ENCODE peak calls at places on chromosomes 2 and 18, in seven cellular contexts. One of them, this sample, is unnamed.

GRCh38 chr2:72291059-72291458 is 143.4 kb upstream of the CYP26B1 start:
- DNase-seq in K562: no peak
- DNase-seq in HCT116: no peak
- DNase-seq in GM12878: no peak
- DNase-seq in HepG2: no peak
- DNase-seq in H1: no peak
- DNase-seq in SK-N-SH: no peak
- DNase-seq in this sample: no peak

GRCh38 chr2:17879913-17880274 is 1.4 kb downstream of the KCNS3 start:
- DNase-seq in K562: no peak
- DNase-seq in HCT116: no peak
- DNase-seq in GM12878: no peak
- DNase-seq in HepG2: peak; percentile 13
- DNase-seq in H1: no peak
- DNase-seq in SK-N-SH: no peak
- DNase-seq in this sample: peak; percentile 42

GRCh38 chr18:31652355-31652754 is 32.0 kb downstream of the B4GALT6 start:
- DNase-seq in K562: no peak
- DNase-seq in HCT116: no peak
- DNase-seq in GM12878: no peak
- DNase-seq in HepG2: no peak
- DNase-seq in H1: no peak
- DNase-seq in SK-N-SH: no peak
- DNase-seq in this sample: no peak

GRCh38 chr18:9943311-9943710 is 29.5 kb downstream of the VAPA start:
- DNase-seq in K562: no peak
- DNase-seq in HCT116: no peak
- DNase-seq in GM12878: no peak
- DNase-seq in HepG2: no peak
- DNase-seq in H1: no peak
- DNase-seq in SK-N-SH: no peak
- DNase-seq in this sample: no peak

GRCh38 chr18:64165906-64166305 is 17.0 kb upstream of the LINC00305 start:
- DNase-seq in K562: no peak
- DNase-seq in HCT116: no peak
- DNase-seq in GM12878: no peak
- DNase-seq in HepG2: no peak
- DNase-seq in H1: no peak
- DNase-seq in SK-N-SH: no peak
- DNase-seq in this sample: no peak

GRCh38 chr2:46984642-46985476 is 69.3 kb upstream of the MCFD2 start:
- DNase-seq in K562: peak; percentile 50
- DNase-seq in HCT116: peak; percentile 69
- DNase-seq in GM12878: peak; percentile 79
- DNase-seq in HepG2: no peak
- DNase-seq in H1: no peak
- DNase-seq in SK-N-SH: no peak
- DNase-seq in this sample: no peak

GRCh38 chr18:8707946-8708345 is 2.6 kb downstream of the MTCL1 start:
- DNase-seq in K562: no peak
- DNase-seq in HCT116: no peak
- DNase-seq in GM12878: no peak
- DNase-seq in HepG2: peak; percentile 52
- DNase-seq in H1: no peak
- DNase-seq in SK-N-SH: no peak
- DNase-seq in this sample: no peak

GRCh38 chr2:73998933-73999332 is 14.2 kb downstream of the TET3 start:
- DNase-seq in K562: no peak
- DNase-seq in HCT116: no peak
- DNase-seq in GM12878: no peak
- DNase-seq in HepG2: no peak
- DNase-seq in H1: no peak
- DNase-seq in SK-N-SH: no peak
- DNase-seq in this sample: no peak

GRCh38 chr18:67969458-67969857 is 452.9 kb upstream of the DSEL start:
- DNase-seq in K562: no peak
- DNase-seq in HCT116: no peak
- DNase-seq in GM12878: no peak
- DNase-seq in HepG2: no peak
- DNase-seq in H1: no peak
- DNase-seq in SK-N-SH: no peak
- DNase-seq in this sample: no peak

GRCh38 chr2:234026111-234026510 is 24.4 kb upstream of the SPP2 start:
- DNase-seq in K562: no peak
- DNase-seq in HCT116: no peak
- DNase-seq in GM12878: no peak
- DNase-seq in HepG2: no peak
- DNase-seq in H1: no peak
- DNase-seq in SK-N-SH: no peak
- DNase-seq in this sample: no peak

GRCh38 chr2:48693066-48693465 is 62.5 kb downstream of the LHCGR start:
- DNase-seq in K562: no peak
- DNase-seq in HCT116: no peak
- DNase-seq in GM12878: no peak
- DNase-seq in HepG2: no peak
- DNase-seq in H1: no peak
- DNase-seq in SK-N-SH: no peak
- DNase-seq in this sample: no peak

GRCh38 chr2:46333912-46334311 is 36.7 kb downstream of the EPAS1 start:
- DNase-seq in K562: no peak
- DNase-seq in HCT116: no peak
- DNase-seq in GM12878: no peak
- DNase-seq in HepG2: no peak
- DNase-seq in H1: no peak
- DNase-seq in SK-N-SH: no peak
- DNase-seq in this sample: no peak

GRCh38 chr2:134133622-134134312 is 120.1 kb upstream of the MGAT5 start:
- DNase-seq in K562: no peak
- DNase-seq in HCT116: no peak
- DNase-seq in GM12878: no peak
- DNase-seq in HepG2: no peak
- DNase-seq in H1: no peak
- DNase-seq in SK-N-SH: no peak
- DNase-seq in this sample: no peak

GRCh38 chr2:38581193-38582147 is 21.3 kb downstream of the HNRNPLL start:
- DNase-seq in K562: peak; percentile 82
- DNase-seq in HCT116: peak; percentile 52
- DNase-seq in GM12878: peak; percentile 23
- DNase-seq in HepG2: peak; percentile 80
- DNase-seq in H1: no peak
- DNase-seq in SK-N-SH: peak; percentile 44
- DNase-seq in this sample: peak; percentile 64

GRCh38 chr2:219441451-219442205 is 7.0 kb downstream of the SPEG start:
- DNase-seq in K562: peak; percentile 75
- DNase-seq in HCT116: no peak
- DNase-seq in GM12878: no peak
- DNase-seq in HepG2: no peak
- DNase-seq in H1: no peak
- DNase-seq in SK-N-SH: peak; percentile 98
- DNase-seq in this sample: peak; percentile 80

GRCh38 chr2:95231723-95232122 is 24.4 kb downstream of the ZNF892 start:
- DNase-seq in K562: peak; percentile 75
- DNase-seq in HCT116: peak; percentile 66
- DNase-seq in GM12878: no peak
- DNase-seq in HepG2: peak; percentile 85
- DNase-seq in H1: peak; percentile 66
- DNase-seq in SK-N-SH: peak; percentile 80
- DNase-seq in this sample: peak; percentile 29

GRCh38 chr2:9807555-9808305 is 35.5 kb upstream of the TAF1B start:
- DNase-seq in K562: no peak
- DNase-seq in HCT116: no peak
- DNase-seq in GM12878: no peak
- DNase-seq in HepG2: no peak
- DNase-seq in H1: no peak
- DNase-seq in SK-N-SH: peak; percentile 27
- DNase-seq in this sample: no peak

GRCh38 chr2:241666627-241667400 is 19.8 kb downstream of the DTYMK start:
- DNase-seq in K562: no peak
- DNase-seq in HCT116: no peak
- DNase-seq in GM12878: no peak
- DNase-seq in HepG2: no peak
- DNase-seq in H1: no peak
- DNase-seq in SK-N-SH: peak; percentile 91
- DNase-seq in this sample: no peak

GRCh38 chr18:34965108-34965507 is 76.1 kb upstream of the MAPRE2 start:
- DNase-seq in K562: no peak
- DNase-seq in HCT116: no peak
- DNase-seq in GM12878: no peak
- DNase-seq in HepG2: no peak
- DNase-seq in H1: no peak
- DNase-seq in SK-N-SH: peak; percentile 30
- DNase-seq in this sample: no peak

GRCh38 chr2:11065833-11066232 is 89.4 kb upstream of the SLC66A3 start:
- DNase-seq in K562: no peak
- DNase-seq in HCT116: no peak
- DNase-seq in GM12878: no peak
- DNase-seq in HepG2: no peak
- DNase-seq in H1: no peak
- DNase-seq in SK-N-SH: no peak
- DNase-seq in this sample: peak; percentile 5

GRCh38 chr2:58895849-58896248 is 654.7 kb upstream of the FANCL start:
- DNase-seq in K562: no peak
- DNase-seq in HCT116: no peak
- DNase-seq in GM12878: no peak
- DNase-seq in HepG2: no peak
- DNase-seq in H1: no peak
- DNase-seq in SK-N-SH: no peak
- DNase-seq in this sample: no peak

GRCh38 chr2:12433641-12433990 is 283.1 kb upstream of the TRIB2 start:
- DNase-seq in K562: peak; percentile 29
- DNase-seq in HCT116: no peak
- DNase-seq in GM12878: no peak
- DNase-seq in HepG2: no peak
- DNase-seq in H1: no peak
- DNase-seq in SK-N-SH: no peak
- DNase-seq in this sample: no peak

GRCh38 chr2:62426005-62426912 is 79.7 kb downstream of the TMEM17 start:
- DNase-seq in K562: no peak
- DNase-seq in HCT116: no peak
- DNase-seq in GM12878: no peak
- DNase-seq in HepG2: no peak
- DNase-seq in H1: no peak
- DNase-seq in SK-N-SH: no peak
- DNase-seq in this sample: no peak
- TF ChIP-seq JUND in K562: no peak
- TF ChIP-seq JUND in HCT116: no peak
- TF ChIP-seq JUND in GM12878: no peak
- TF ChIP-seq JUND in HepG2: no peak
- TF ChIP-seq JUND in H1: no peak
- TF ChIP-seq JUND in SK-N-SH: no peak
- TF ChIP-seq JUND in this sample: no peak

GRCh38 chr2:75294362-75294761 is 95.0 kb upstream of the TACR1 start:
- DNase-seq in K562: no peak
- DNase-seq in HCT116: no peak
- DNase-seq in GM12878: no peak
- DNase-seq in HepG2: peak; percentile 6
- DNase-seq in H1: no peak
- DNase-seq in SK-N-SH: no peak
- DNase-seq in this sample: no peak
- TF ChIP-seq JUND in K562: no peak
- TF ChIP-seq JUND in HCT116: no peak
- TF ChIP-seq JUND in GM12878: no peak
- TF ChIP-seq JUND in HepG2: no peak
- TF ChIP-seq JUND in H1: no peak
- TF ChIP-seq JUND in SK-N-SH: no peak
- TF ChIP-seq JUND in this sample: no peak

GRCh38 chr2:29228276-29228675 is 113.1 kb downstream of the CLIP4 start:
- DNase-seq in K562: no peak
- DNase-seq in HCT116: no peak
- DNase-seq in GM12878: no peak
- DNase-seq in HepG2: no peak
- DNase-seq in H1: no peak
- DNase-seq in SK-N-SH: peak; percentile 48
- DNase-seq in this sample: no peak
- TF ChIP-seq JUND in K562: no peak
- TF ChIP-seq JUND in HCT116: no peak
- TF ChIP-seq JUND in GM12878: no peak
- TF ChIP-seq JUND in HepG2: no peak
- TF ChIP-seq JUND in H1: no peak
- TF ChIP-seq JUND in SK-N-SH: no peak
- TF ChIP-seq JUND in this sample: no peak

DNA sequence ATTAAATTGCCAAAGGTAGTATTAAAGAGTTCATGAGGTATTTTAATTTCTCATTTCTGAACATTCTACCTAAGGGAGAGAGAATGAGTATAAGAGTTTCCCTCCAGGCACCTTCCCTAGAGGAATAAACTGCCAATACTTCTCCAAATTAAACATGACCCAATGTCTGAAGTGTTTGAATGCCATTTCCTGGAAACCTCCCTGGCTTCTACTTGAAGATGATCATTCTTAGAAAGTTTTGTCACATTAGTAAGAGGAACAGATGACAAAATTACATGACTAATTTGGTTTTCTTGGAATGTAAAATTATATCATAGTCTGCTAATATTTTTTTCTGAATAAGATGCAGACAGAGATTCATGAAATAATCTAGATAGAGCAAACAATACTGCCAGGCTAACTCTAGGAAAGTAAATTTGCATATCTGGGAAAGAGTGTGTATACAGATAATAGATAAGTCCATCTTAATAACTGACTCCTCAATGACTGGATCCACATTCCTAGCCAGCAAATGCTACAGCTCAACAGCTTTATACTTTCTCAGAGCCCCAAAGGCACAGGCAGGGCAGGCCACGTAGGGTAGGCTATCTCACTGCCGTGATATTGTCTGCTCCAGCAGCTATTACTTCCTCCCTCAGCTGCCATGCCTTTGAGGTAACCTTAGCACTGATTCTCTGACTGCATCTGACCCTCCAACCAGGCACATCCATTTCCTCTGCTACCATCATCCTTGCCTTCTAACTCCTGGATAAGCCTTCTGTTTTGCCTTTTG is 630.8 kb upstream of the PIK3C3 start:
- DNase-seq in K562: no peak
- DNase-seq in HCT116: no peak
- DNase-seq in GM12878: no peak
- DNase-seq in HepG2: no peak
- DNase-seq in H1: no peak
- DNase-seq in SK-N-SH: no peak
- DNase-seq in this sample: no peak
- TF ChIP-seq JUND in K562: no peak
- TF ChIP-seq JUND in HCT116: no peak
- TF ChIP-seq JUND in GM12878: no peak
- TF ChIP-seq JUND in HepG2: no peak
- TF ChIP-seq JUND in H1: no peak
- TF ChIP-seq JUND in SK-N-SH: no peak
- TF ChIP-seq JUND in this sample: no peak

DNA sequence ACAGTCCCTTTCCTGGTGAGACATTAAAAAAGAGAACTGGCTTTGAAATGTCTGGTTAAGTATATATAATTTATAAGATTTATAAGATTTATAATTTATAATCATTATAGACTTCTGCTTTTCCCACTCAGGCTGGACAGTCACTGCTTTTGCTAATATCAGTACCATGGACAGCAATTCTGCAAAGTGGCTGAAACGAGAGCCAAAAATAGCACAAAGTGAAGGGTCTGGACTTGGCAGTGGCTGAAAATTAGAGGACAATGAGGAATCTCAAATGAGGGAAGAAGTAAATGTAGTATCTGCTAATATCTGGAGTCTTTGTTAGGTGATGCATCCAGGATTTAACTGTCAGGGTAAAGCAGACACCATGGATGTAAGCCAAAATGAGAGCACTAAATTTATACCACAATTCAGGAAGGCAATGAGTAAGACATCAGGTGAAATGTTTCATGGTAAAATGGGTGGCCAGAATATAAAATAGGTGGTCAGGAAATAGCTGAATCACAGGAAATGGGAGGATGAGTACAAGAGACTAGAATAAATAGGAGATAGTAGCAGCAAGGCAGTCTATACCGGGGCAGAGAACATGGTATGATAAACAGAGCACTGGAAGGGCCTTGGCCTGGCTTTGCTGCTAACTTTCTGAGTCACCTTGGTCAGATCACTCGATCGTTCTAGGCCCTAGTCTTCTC is 39.6 kb upstream of the BOD1L2 start:
- DNase-seq in K562: peak; percentile 16
- DNase-seq in HCT116: no peak
- DNase-seq in GM12878: no peak
- DNase-seq in HepG2: peak; percentile 11
- DNase-seq in H1: no peak
- DNase-seq in SK-N-SH: no peak
- DNase-seq in this sample: peak; percentile 47
- TF ChIP-seq JUND in K562: no peak
- TF ChIP-seq JUND in HCT116: no peak
- TF ChIP-seq JUND in GM12878: no peak
- TF ChIP-seq JUND in HepG2: no peak
- TF ChIP-seq JUND in H1: no peak
- TF ChIP-seq JUND in SK-N-SH: no peak
- TF ChIP-seq JUND in this sample: no peak

This sample was measured in T47D.